ENCODE peak calls at places on chromosomes 7 and 10, in four cellular contexts. One of them, this sample, is unnamed.

GRCh38 chr7:156764016-156764669 is 123.6 kb downstream of the RNF32 start:
- DNase-seq in HepG2: peak
- DNase-seq in K562: peak
- DNase-seq in H1: no peak
- DNase-seq in this sample: no peak

GRCh38 chr10:30384791-30385201 is 35.7 kb upstream of the MTPAP start:
- DNase-seq in HepG2: peak
- DNase-seq in K562: no peak
- DNase-seq in H1: no peak
- DNase-seq in this sample: no peak

GRCh38 chr10:15879058-15879457 is 18.8 kb upstream of the MINDY3 start:
- DNase-seq in HepG2: peak
- DNase-seq in K562: peak
- DNase-seq in H1: no peak
- DNase-seq in this sample: no peak

GRCh38 chr10:70319183-70319582 is 35.4 kb upstream of the NPFFR1 start:
- DNase-seq in HepG2: no peak
- DNase-seq in K562: no peak
- DNase-seq in H1: no peak
- DNase-seq in this sample: no peak

GRCh38 chr7:113202282-113202681 is 83.9 kb upstream of the SMIM30 start:
- DNase-seq in HepG2: no peak
- DNase-seq in K562: no peak
- DNase-seq in H1: no peak
- DNase-seq in this sample: no peak

GRCh38 chr7:332020-332517 is 42.1 kb downstream of the FOXL3 start:
- DNase-seq in HepG2: no peak
- DNase-seq in K562: no peak
- DNase-seq in H1: no peak
- DNase-seq in this sample: no peak

GRCh38 chr7:38524786-38525185 is 106.4 kb downstream of the AMPH start:
- DNase-seq in HepG2: no peak
- DNase-seq in K562: no peak
- DNase-seq in H1: no peak
- DNase-seq in this sample: no peak

GRCh38 chr10:33336606-33337334 is 2.3 kb upstream of the NRP1 start:
- DNase-seq in HepG2: no peak
- DNase-seq in K562: no peak
- DNase-seq in H1: no peak
- DNase-seq in this sample: no peak

GRCh38 chr10:93220315-93221170 is 146.8 kb downstream of the CYP26A1 start:
- DNase-seq in HepG2: no peak
- DNase-seq in K562: peak
- DNase-seq in H1: no peak
- DNase-seq in this sample: no peak

GRCh38 chr7:77877800-77878199 is 79.2 kb downstream of the PHTF2 start:
- DNase-seq in HepG2: no peak
- DNase-seq in K562: no peak
- DNase-seq in H1: no peak
- DNase-seq in this sample: no peak

GRCh38 chr7:22564511-22565045 is 64.6 kb upstream of the STEAP1B start:
- DNase-seq in HepG2: no peak
- DNase-seq in K562: no peak
- DNase-seq in H1: no peak
- DNase-seq in this sample: no peak

GRCh38 chr10:71963351-71963755 is 842 bp upstream of the CHST3 start:
- DNase-seq in HepG2: no peak
- DNase-seq in K562: no peak
- DNase-seq in H1: no peak
- DNase-seq in this sample: no peak
- TF ChIP-seq POLR2AphosphoS5 in HepG2: peak
- TF ChIP-seq POLR2AphosphoS5 in K562: no peak
- TF ChIP-seq POLR2AphosphoS5 in H1: no peak
- TF ChIP-seq POLR2AphosphoS5 in this sample: no peak

DNA sequence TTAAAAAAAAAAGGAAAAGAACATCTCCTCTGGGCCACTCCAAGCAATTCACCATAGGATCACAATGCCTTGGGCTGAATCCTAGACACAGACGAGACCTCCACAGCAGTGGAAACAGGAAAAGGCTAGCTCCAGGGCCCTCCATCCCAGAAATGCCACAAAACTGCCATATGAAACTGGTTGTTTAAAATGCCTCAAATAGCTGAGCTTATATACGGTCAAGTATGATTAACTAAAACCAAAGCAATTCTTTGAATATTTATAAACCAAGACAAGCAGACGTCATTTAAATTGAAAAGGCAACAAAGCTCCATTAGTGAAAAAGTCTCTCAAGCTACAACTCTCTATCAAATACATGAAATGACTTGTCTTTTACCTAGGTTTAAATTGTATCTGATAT is 63.0 kb downstream of the DOCK4 start:
- DNase-seq in HepG2: no peak
- DNase-seq in K562: no peak
- DNase-seq in H1: no peak
- DNase-seq in this sample: no peak
- TF ChIP-seq ATF2 in HepG2: no peak
- TF ChIP-seq ATF2 in K562: no peak
- TF ChIP-seq ATF2 in H1: no peak
- TF ChIP-seq ATF2 in this sample: no peak

DNA sequence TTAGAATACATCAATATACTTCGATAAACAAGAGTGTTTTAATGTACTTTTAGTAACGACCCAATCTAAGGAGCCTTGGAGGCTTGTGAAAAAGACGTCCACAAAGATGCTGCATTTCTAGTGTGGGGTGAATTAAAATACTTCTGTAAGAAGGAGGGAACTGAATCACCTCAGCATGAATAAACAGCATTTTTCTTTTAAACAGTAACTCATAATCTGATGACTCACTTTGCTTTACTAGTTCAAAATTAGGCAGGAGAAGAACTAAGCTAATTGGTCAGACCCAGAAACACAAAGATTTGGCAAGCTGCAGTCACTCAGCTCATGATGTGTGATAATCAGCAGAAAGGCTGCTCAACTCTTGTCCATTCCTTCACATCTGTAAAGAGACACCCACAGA is 24.2 kb downstream of the NCOA4 start:
- DNase-seq in HepG2: no peak
- DNase-seq in K562: no peak
- DNase-seq in H1: no peak
- DNase-seq in this sample: no peak
- TF ChIP-seq POLR2AphosphoS5 in HepG2: no peak
- TF ChIP-seq POLR2AphosphoS5 in K562: no peak
- TF ChIP-seq POLR2AphosphoS5 in H1: no peak
- TF ChIP-seq POLR2AphosphoS5 in this sample: no peak

GRCh38 chr10:90751107-90751997 is 106.5 kb downstream of the HTR7 start:
- DNase-seq in HepG2: peak
- DNase-seq in K562: peak
- DNase-seq in H1: no peak
- DNase-seq in this sample: peak
- TF ChIP-seq ATF2 in HepG2: no peak
- TF ChIP-seq ATF2 in K562: no peak
- TF ChIP-seq ATF2 in H1: no peak
- TF ChIP-seq ATF2 in this sample: no peak

This sample was measured in GM12878.